ENCODE peak calls at places on chromosomes 7 and 10, in nine cellular contexts. N is RWPE1; R is IMR-90; W is pancreas; E is naive thymus-derived CD4-positive, alpha-beta T cell; Q is A673; P is ascending aorta; J is heart right ventricle; B is AG04450. M is an unnamed sample.

GRCh38 chr7:42012786-42013360 is 224.1 kb downstream of the GLI3 start:
- DNase-seq in Q (no peak), P (no peak), N (no peak), R (no peak), B (no peak), J (no peak), W (no peak), E (no peak), M (no peak)

GRCh38 chr10:120582753-120583152 is 125.7 kb downstream of the PLPP4 start:
- DNase-seq in P (no peak), Q (no peak), R (no peak), N (no peak), E (no peak), J (no peak), W (no peak), B (no peak), M (no peak)

GRCh38 chr7:55818686-55819085 is 43.9 kb downstream of the SEPTIN14 start:
- DNase-seq in B (no peak), Q (no peak), E (no peak), J (no peak), N (no peak), W (no peak), R (no peak), P (no peak), M (no peak)

GRCh38 chr10:22854935-22855421 is 72.9 kb upstream of the ARMC3 start:
- DNase-seq in Q (no peak), R (peak), N (no peak), E (no peak), P (no peak), J (peak), B (no peak), W (no peak), M (no peak)

GRCh38 chr10:124069341-124069740 is 24.1 kb downstream of the CHST15 start:
- DNase-seq in P (no peak), R (no peak), E (no peak), J (no peak), W (no peak), N (peak), B (no peak), Q (no peak), M (no peak)

GRCh38 chr7:66627151-66627681 is 1.5 kb upstream of the KCTD7 start:
- DNase-seq in B (peak), W (no peak), Q (peak), E (no peak), P (no peak), J (no peak), N (no peak), R (peak), M (no peak)

GRCh38 chr10:3748484-3748883 is 36.5 kb downstream of the KLF6 start:
- DNase-seq in W (no peak), Q (no peak), N (no peak), R (no peak), B (no peak), J (no peak), E (no peak), P (no peak), M (peak)

GRCh38 chr10:68492118-68492517 is 20.3 kb upstream of the DNA2 start:
- DNase-seq in E (no peak), B (no peak), R (peak), Q (no peak), N (no peak), P (no peak), W (no peak), J (no peak), M (no peak)

GRCh38 chr7:67311901-67312300 is 315.3 kb downstream of the TYW1 start:
- DNase-seq in Q (no peak), N (no peak), P (no peak), R (peak), E (no peak), W (no peak), B (no peak), J (no peak), M (no peak)

GRCh38 chr10:131065673-131066331 is 245.7 kb downstream of the TCERG1L start:
- DNase-seq in P (no peak), B (no peak), E (no peak), R (no peak), N (no peak), W (no peak), J (peak), Q (peak), M (no peak)

GRCh38 chr10:119131512-119132240 is 27.8 kb downstream of the DENND10 start:
- DNase-seq in B (no peak), Q (peak), E (peak), N (no peak), W (no peak), P (no peak), R (peak), J (no peak), M (no peak)

GRCh38 chr7:100674441-100675407 is 1.2 kb downstream of the GNB2 start:
- DNase-seq in Q (peak), J (peak), N (no peak), P (no peak), B (no peak), E (peak), R (no peak), W (peak), M (no peak)

GRCh38 chr10:120945182-120945581 is 94.0 kb downstream of the WDR11 start:
- DNase-seq in B (no peak), P (no peak), E (no peak), R (no peak), W (no peak), J (no peak), N (no peak), Q (peak), M (no peak)

GRCh38 chr7:40008218-40008815 is 58.3 kb downstream of the CDK13 start:
- DNase-seq in J (no peak), R (peak), W (no peak), N (peak), B (peak), Q (no peak), E (no peak), P (no peak), M (no peak)

GRCh38 chr7:77831953-77832352 is 33.4 kb downstream of the PHTF2 start:
- DNase-seq in R (no peak), B (no peak), P (no peak), J (no peak), N (no peak), Q (no peak), E (no peak), W (no peak), M (no peak)

GRCh38 chr10:88652621-88653020 is 11.6 kb upstream of the LIPF start:
- DNase-seq in N (no peak), E (no peak), R (peak), W (no peak), J (no peak), B (no peak), P (no peak), Q (peak), M (no peak)

GRCh38 chr10:29646238-29646902 is 11.6 kb upstream of the SVIL start:
- DNase-seq in W (no peak), P (no peak), B (no peak), E (no peak), J (no peak), N (peak), Q (peak), R (peak), M (no peak)

GRCh38 chr10:10477859-10478258 is 539.8 kb upstream of the CELF2 start:
- DNase-seq in P (no peak), R (peak), W (no peak), B (no peak), E (no peak), N (no peak), Q (no peak), J (no peak), M (no peak)

GRCh38 chr10:102643346-102644065 is 773 bp upstream of the TRIM8 start:
- DNase-seq in B (no peak), Q (peak), P (no peak), R (peak), W (peak), J (peak), E (no peak), N (peak), M (no peak)

GRCh38 chr7:129665013-129665401 is 53.5 kb downstream of the NRF1 start:
- DNase-seq in J (no peak), E (no peak), Q (peak), P (no peak), B (peak), N (peak), W (no peak), R (peak), M (no peak)

GRCh38 chr10:63699785-63700184 is 178.6 kb downstream of the REEP3 start:
- DNase-seq in E (no peak), R (peak), P (no peak), J (peak), Q (peak), B (no peak), N (no peak), W (peak), M (no peak)

GRCh38 chr7:38731195-38731594 is 100.0 kb upstream of the AMPH start:
- DNase-seq in R (peak), Q (no peak), W (no peak), N (no peak), B (no peak), P (no peak), E (no peak), J (no peak), M (no peak)

GRCh38 chr10:14604181-14605142 is 170.2 kb downstream of the FAM107B start:
- DNase-seq in Q (peak), R (peak), B (no peak), P (peak), W (peak), J (peak), E (peak), N (peak), M (peak)

GRCh38 chr10:106107711-106108110 is 1056.8 kb downstream of the SORCS1 start:
- DNase-seq in N (no peak), P (no peak), B (no peak), R (no peak), J (no peak), Q (peak), W (no peak), E (no peak), M (no peak)

GRCh38 chr10:59106441-59106840 is 70.0 kb upstream of the PHYHIPL start:
- DNase-seq in P (no peak), J (no peak), B (no peak), N (no peak), Q (no peak), R (no peak), W (no peak), E (no peak), M (no peak)

GRCh38 chr7:36735172-36735571 is 10.9 kb upstream of the AOAH start:
- DNase-seq in E (no peak), J (no peak), Q (no peak), R (no peak), W (no peak), P (no peak), B (no peak), N (no peak), M (no peak)
- H3K27ac ChIP-seq in E (no peak), J (no peak), Q (no peak), R (no peak), W (no peak), P (no peak), B (no peak), N (no peak), M (no peak)

GRCh38 chr10:11824825-11825224 is 1.7 kb downstream of the PROSER2 start:
- DNase-seq in Q (no peak), E (no peak), B (no peak), J (no peak), W (no peak), N (peak), P (no peak), R (no peak), M (no peak)
- H3K27ac ChIP-seq in Q (peak), E (no peak), B (no peak), J (no peak), W (no peak), N (peak), P (no peak), R (no peak), M (no peak)

DNA sequence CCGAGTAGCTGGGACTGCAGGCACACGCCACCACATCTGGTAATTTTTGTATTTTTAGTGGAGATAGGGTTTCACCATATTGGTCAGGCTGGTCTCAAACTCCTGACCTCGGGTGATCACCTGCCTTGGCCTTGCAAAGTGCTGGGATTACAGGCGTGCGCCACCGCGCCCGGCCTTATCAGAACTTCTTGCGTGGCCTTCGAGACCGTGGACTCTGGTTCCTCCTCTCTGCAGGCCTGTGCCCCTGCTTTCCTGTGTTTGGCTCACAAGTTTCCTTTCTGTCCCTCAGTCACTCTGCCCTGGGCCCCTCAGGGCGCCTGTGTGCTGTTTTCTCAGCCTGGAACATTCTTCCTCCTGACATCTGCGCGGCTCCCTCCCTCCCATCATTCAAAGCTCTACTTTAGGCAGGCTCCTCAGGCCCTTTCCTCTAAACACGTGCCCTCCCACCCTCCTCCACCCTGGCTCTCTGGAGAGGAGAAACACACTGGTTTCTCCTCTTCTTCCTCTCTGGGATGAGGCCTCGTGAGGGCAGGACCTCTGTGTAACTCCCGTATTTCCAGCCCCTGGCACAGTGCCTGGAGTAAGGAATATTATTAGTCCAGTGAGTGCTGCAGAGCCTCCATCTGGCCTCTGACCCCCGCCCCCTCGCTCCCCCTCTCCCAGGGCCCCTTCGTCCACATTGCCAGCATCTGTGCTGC is 6.9 kb downstream of the CLCN1 start:
- DNase-seq in R (no peak), N (no peak), Q (no peak), J (peak), B (no peak), E (no peak), P (no peak), W (no peak), M (no peak)
- H3K27ac ChIP-seq in R (no peak), N (no peak), Q (no peak), J (no peak), B (no peak), E (no peak), P (no peak), W (no peak), M (no peak)

DNA sequence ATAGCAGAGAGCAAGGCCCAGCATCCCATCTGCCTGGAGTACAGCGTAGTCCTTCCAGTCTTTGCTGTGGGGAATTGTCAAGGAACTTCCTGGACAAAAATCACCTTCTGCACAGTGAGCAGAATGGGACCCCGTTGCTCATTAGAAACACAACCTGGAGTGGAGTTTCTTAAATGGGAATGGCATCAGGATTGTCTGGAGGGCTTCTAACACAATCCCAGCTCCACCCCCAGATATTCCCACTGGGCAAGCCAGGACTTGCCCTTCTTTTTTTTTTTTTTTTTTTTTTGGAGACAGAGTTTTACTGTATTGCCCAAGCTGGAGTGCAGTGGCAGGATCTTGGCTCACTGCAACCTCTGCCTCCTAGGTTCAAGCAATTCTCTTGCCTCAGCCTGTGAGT is 356.4 kb downstream of the GALNT17 start:
- DNase-seq in R (no peak), J (no peak), B (no peak), N (no peak), Q (no peak), P (no peak), W (no peak), E (no peak), M (no peak)
- H3K27ac ChIP-seq in R (no peak), J (no peak), B (no peak), N (no peak), Q (no peak), P (no peak), W (no peak), E (no peak), M (no peak)